ENCODE peak calls at places on chromosomes 11 and 22, in nine cellular contexts. H, L, A, N, B, G, C, K and D are unnamed samples.

GRCh38 chr11:45899448-45900174 is 7.5 kb downstream of the FREY1 start:
- DNase-seq in H (peak), L (peak), A (peak), N (peak), B (peak), G (peak), C (no peak), K (peak), D (peak)

GRCh38 chr22:34055525-34056200 is 135.4 kb upstream of the LARGE1 start:
- DNase-seq in H (peak), L (peak), A (no peak), N (no peak), B (no peak), G (no peak), C (no peak), K (no peak), D (no peak)

GRCh38 chr22:49656291-49656851 is 171.3 kb downstream of the BRD1 start:
- DNase-seq in H (no peak), L (no peak), A (no peak), N (no peak), B (no peak), G (no peak), C (no peak), K (no peak), D (no peak)

GRCh38 chr11:16775604-16776283 is 37.3 kb downstream of the C11orf58 start:
- DNase-seq in H (no peak), L (no peak), A (no peak), N (peak), B (no peak), G (no peak), C (no peak), K (no peak), D (no peak)

GRCh38 chr11:130159657-130160459 is at the start of gene ST14:
- DNase-seq in H (peak), L (peak), A (no peak), N (no peak), B (peak), G (no peak), C (no peak), K (no peak), D (peak)

GRCh38 chr11:36899796-36900195 is 301.8 kb upstream of the RAG2 start:
- DNase-seq in H (no peak), L (no peak), A (no peak), N (no peak), B (no peak), G (no peak), C (no peak), K (no peak), D (no peak)

GRCh38 chr22:17774206-17774927 is at the start of gene BID:
- DNase-seq in H (peak), L (peak), A (peak), N (no peak), B (peak), G (peak), C (no peak), K (peak), D (no peak)

GRCh38 chr22:32874330-32874729 is 72.8 kb downstream of the TIMP3 start:
- DNase-seq in H (no peak), L (no peak), A (no peak), N (no peak), B (no peak), G (no peak), C (no peak), K (no peak), D (no peak)

GRCh38 chr11:8567597-8568198 is 26.3 kb downstream of the STK33 start:
- DNase-seq in H (no peak), L (no peak), A (no peak), N (no peak), B (no peak), G (no peak), C (no peak), K (no peak), D (no peak)

GRCh38 chr11:120068114-120068573 is 69.8 kb downstream of the TRIM29 start:
- DNase-seq in H (no peak), L (no peak), A (no peak), N (no peak), B (no peak), G (no peak), C (no peak), K (no peak), D (peak)

GRCh38 chr22:25402160-25402500 is 162.3 kb upstream of the GRK3 start:
- DNase-seq in H (no peak), L (peak), A (no peak), N (peak), B (no peak), G (no peak), C (no peak), K (peak), D (no peak)

GRCh38 chr11:8683115-8683807 is 669 bp downstream of the RPL27A start:
- DNase-seq in H (no peak), L (no peak), A (no peak), N (no peak), B (no peak), G (no peak), C (peak), K (no peak), D (no peak)